ENCODE peak calls at places on chromosomes 16 and 17, in four cellular contexts. J is cardiac fibroblast, T is mammary epithelial cell, E is cardiac muscle cell. H is an unnamed sample.
A peak's percentile ranks its signal among the peaks of the same experiment; 100 is the strongest.

GRCh38 chr16:26645629-26646028 is 421.1 kb upstream of the C16orf82 start:
- DNase-seq in J (no peak), T (no peak), E (peak; percentile 67), H (no peak)

GRCh38 chr17:7549401-7550055 is 670 bp downstream of the TNFSF12 start:
- DNase-seq in J (no peak), T (no peak), E (no peak), H (no peak)

GRCh38 chr17:8133398-8133797 is 9.5 kb upstream of the HES7 start:
- DNase-seq in J (no peak), T (no peak), E (no peak), H (no peak)

GRCh38 chr17:2060681-2061440 is 6.0 kb downstream of the HIC1 start:
- DNase-seq in J (peak; percentile 38), T (no peak), E (no peak), H (no peak)

GRCh38 chr16:57544129-57544653 is 1.7 kb downstream of the ADGRG5 start:
- DNase-seq in J (no peak), T (no peak), E (no peak), H (no peak)

GRCh38 chr16:15507299-15507958 is 73.0 kb downstream of the BMERB1 start:
- DNase-seq in J (peak; percentile 45), T (peak; percentile 5), E (no peak), H (no peak)

GRCh38 chr17:79720705-79721295 is 9.9 kb upstream of the ENPP7 start:
- DNase-seq in J (no peak), T (no peak), E (no peak), H (no peak)

GRCh38 chr17:76166906-76167305 is 25.9 kb upstream of the FOXJ1 start:
- DNase-seq in J (no peak), T (no peak), E (no peak), H (no peak)

GRCh38 chr17:39002991-39003715 is 36.0 kb upstream of the FBXO47 start:
- DNase-seq in J (peak; percentile 82), T (no peak), E (no peak), H (no peak)

GRCh38 chr17:78040561-78041400 is 82.3 kb downstream of the TNRC6C start:
- DNase-seq in J (peak; percentile 61), T (peak; percentile 67), E (no peak), H (peak; percentile 56)

GRCh38 chr17:30933966-30934365 is 12.2 kb downstream of the ADAP2 start:
- DNase-seq in J (no peak), T (no peak), E (no peak), H (no peak)

GRCh38 chr17:57255776-57256681 is at the start of gene MSI2:
- DNase-seq in J (peak; percentile 80), T (peak; percentile 76), E (peak; percentile 92), H (peak; percentile 41)

GRCh38 chr16:12639044-12639443 is 164.6 kb downstream of the CPPED1 start:
- DNase-seq in J (peak; percentile 84), T (peak; percentile 77), E (no peak), H (no peak)

GRCh38 chr17:1712271-1712670 is 2.1 kb upstream of the TLCD2 start:
- DNase-seq in J (no peak), T (no peak), E (no peak), H (no peak)

GRCh38 chr16:25256821-25257503 is 683 bp downstream of the ZKSCAN2 start:
- DNase-seq in J (peak; percentile 27), T (no peak), E (peak; percentile 44), H (no peak)

GRCh38 chr16:87231911-87232310 is 85.3 kb downstream of the C16orf95 start:
- DNase-seq in J (no peak), T (no peak), E (no peak), H (no peak)

GRCh38 chr16:12575288-12575687 is 228.4 kb downstream of the CPPED1 start:
- DNase-seq in J (no peak), T (no peak), E (no peak), H (no peak)

GRCh38 chr17:10217916-10218315 is 19.5 kb upstream of the GAS7 start:
- DNase-seq in J (no peak), T (no peak), E (no peak), H (no peak)

GRCh38 chr17:8766731-8767130 is 8.4 kb upstream of the SPDYE4 start:
- DNase-seq in J (peak; percentile 7), T (peak; percentile 74), E (no peak), H (no peak)

GRCh38 chr17:33942414-33942813 is 312.7 kb upstream of the CCL2 start:
- DNase-seq in J (no peak), T (no peak), E (no peak), H (no peak)

DNA sequence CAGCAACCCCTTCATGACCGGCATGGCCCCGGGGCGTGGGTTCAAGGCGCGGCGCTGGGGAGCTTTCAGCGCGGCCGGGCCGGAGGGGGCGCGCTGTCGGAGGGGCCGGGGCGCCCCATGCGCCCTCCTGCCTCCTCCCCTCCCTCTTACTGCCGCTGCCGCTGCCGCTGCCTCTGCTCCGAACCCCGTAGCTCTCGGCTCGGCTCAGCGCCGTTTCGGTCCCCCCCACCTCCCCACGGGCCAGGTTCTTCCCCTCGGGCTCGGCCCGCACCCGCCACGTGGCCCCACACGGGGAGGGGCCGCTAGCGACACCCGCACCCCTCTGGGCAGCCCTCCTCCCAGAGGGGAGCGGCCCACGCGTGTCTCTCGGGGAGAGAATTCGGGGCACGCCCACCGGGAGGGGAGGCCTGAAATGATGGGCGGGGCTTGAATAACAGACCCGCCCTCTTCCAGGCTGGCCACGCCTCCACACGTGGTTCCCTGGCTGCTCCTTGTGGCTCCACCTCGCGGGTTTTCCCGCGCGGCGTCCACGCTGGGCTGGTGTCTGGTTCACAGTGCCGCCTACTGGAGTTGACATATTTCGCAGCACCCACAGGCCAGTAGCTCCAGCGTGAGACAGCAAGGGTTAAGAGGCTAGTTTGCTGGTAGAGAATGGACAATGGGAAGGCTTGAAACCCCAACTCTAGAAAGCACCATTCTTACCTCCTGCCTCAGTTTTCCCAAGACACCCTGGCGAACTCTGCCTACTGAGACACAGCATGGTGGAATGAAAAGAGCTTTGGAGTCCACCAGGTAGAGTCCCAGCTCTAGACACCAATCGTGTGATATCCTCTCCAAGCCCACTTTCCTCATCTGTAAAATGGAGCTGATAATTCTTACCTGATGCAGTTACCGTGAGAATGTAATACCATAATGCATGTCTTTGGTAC is at the start of gene KCNH4:
- DNase-seq in J (peak; percentile 79), T (peak; percentile 53), E (peak; percentile 51), H (peak; percentile 38)
- TF ChIP-seq CTCF in J (peak; percentile 55), T (peak; percentile 20), E (peak; percentile 62), H (peak; percentile 65)

GRCh38 chr17:82884341-82884871 is 44.6 kb upstream of the ZNF750 start:
- DNase-seq in J (peak; percentile 21), T (no peak), E (no peak), H (no peak)
- H3K4me3 ChIP-seq in J (no peak overlapping the region), T (no peak overlapping the region), E (no peak overlapping the region), H (no peak overlapping the region)

GRCh38 chr16:84315422-84315821 is 20.7 kb downstream of the WFDC1 start:
- DNase-seq in J (peak; percentile 33), T (no peak), E (no peak), H (no peak)
- TF ChIP-seq CTCF in J (no peak), T (no peak), E (no peak), H (no peak)

GRCh38 chr16:89326721-89327120 is 109.2 kb downstream of the ZNF778 start:
- DNase-seq in J (no peak), T (no peak), E (no peak), H (no peak)
- H3K4me3 ChIP-seq in J (no peak overlapping the region), T (no peak overlapping the region), E (no peak overlapping the region), H (no peak overlapping the region)

GRCh38 chr17:50189396-50190277 is 11.8 kb downstream of the COL1A1 start:
- DNase-seq in J (peak; percentile 62), T (no peak), E (no peak), H (no peak)

GRCh38 chr17:50187741-50188520 is 13.5 kb downstream of the COL1A1 start:
- DNase-seq in J (peak; percentile 56), T (no peak), E (no peak), H (no peak)

GRCh38 chr17:50187403-50187735 is 14.1 kb downstream of the COL1A1 start:
- DNase-seq in J (peak; percentile 75), T (no peak), E (no peak), H (no peak)

GRCh38 chr17:50190278-50191069 is 11.0 kb downstream of the COL1A1 start:
- DNase-seq in J (no peak), T (no peak), E (no peak), H (no peak)

DNA sequence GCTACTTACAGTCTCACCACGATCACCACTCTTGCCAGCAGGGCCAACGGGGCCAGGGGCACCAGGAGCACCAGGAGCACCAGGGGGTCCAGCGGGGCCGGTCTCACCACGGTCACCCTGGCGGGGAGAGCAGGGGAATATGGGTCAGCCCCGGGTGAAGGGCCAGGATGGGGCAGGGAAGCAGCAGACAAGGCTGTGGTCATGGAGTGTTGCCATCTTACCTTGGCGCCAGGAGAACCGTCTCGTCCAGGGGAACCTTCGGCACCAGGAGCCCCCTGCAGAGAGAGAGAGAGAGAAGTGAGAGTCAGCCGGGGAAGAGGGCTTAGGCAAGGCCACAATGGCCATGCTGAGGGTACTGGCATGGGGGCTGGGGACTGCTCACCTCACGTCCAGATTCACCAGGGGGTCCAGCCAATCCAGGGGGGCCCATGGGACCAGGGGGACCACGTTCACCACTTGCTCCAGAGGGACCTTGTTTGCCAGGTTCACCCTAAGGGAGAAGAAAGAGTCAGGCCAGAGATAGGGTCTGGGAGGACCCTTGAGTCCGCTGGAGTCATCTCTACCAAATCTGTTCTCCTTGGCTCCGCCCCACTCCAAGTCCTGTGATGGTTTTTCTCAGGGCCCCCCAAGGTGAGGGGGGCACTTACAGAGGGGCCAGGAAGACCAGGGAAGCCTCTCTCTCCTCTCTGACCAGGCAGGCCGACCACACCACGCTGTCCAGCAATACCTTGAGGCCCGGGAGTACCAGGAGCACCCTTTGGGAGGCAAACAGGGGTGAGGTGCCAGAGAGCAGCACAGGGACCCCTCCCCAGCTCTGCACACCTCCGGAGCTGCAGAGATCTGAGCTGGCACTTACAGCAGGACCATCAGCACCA is 12.7 kb downstream of the COL1A1 start:
- DNase-seq in J (peak; percentile 70), T (no peak), E (no peak), H (no peak)
- TF ChIP-seq CTCF in J (no peak), T (no peak), E (no peak), H (no peak)

GRCh38 chr16:8712589-8713361 is 38.4 kb downstream of the ABAT start:
- DNase-seq in J (no peak), T (no peak), E (no peak), H (no peak)
- H3K4me3 ChIP-seq in J (no peak overlapping the region), T (no peak overlapping the region), E (no peak overlapping the region), H (no peak overlapping the region)

DNA sequence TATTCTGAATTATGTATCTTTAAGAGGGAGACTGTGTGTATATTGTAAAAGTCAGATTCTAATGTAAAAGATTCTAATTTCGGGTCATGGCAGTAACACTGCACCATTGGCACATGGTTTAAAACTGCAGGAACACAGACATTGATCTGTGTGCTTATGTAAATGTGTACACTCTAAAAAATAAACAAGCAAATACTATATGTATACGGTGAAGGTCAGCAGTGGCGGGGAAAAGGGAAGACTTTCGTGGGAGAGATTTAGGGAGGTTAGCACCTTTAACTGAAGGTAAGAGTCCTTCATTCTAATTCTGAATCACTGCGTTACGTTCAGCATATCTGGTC is 157.8 kb upstream of the FAM20A start:
- DNase-seq in J (no peak), T (no peak), E (no peak), H (no peak)
- TF ChIP-seq CTCF in J (no peak), T (no peak), E (no peak), H (no peak)

GRCh38 chr16:11224894-11225676 is 30.9 kb downstream of the SOCS1 start:
- DNase-seq in J (peak; percentile 29), T (peak; percentile 32), E (no peak), H (no peak)
- H3K4me3 ChIP-seq in J (no peak overlapping the region), T (no peak overlapping the region), E (no peak overlapping the region), H (no peak overlapping the region)